ENCODE peak calls at places on chromosomes 1 and 21, in six cellular contexts. U is caudate nucleus; S is central memory CD8-positive, alpha-beta T cell; X is COR-L47; K is breast epithelium; D is stimulated activated naive CD8-positive, alpha-beta T cell treated with anti-CD3 and anti-CD28 coated beads, Interleukin-15, Interleukin-2, amounts not matched to agents 100 U/mL and 50 U/mL, for 24 hours. Z is an unnamed sample.

GRCh38 chr1:27600500-27601175 is 3.3 kb downstream of the AHDC1 start:
- DNase-seq in U (no peak), S (no peak), X (no peak), K (no peak), D (no peak), Z (no peak)

GRCh38 chr1:180920702-180921101 is 8.0 kb downstream of the KIAA1614 start:
- DNase-seq in U (no peak), S (no peak), X (no peak), K (no peak), D (no peak), Z (no peak)

GRCh38 chr1:245213066-245213465 is 58.3 kb downstream of the KIF26B start:
- DNase-seq in U (no peak), S (no peak), X (no peak), K (no peak), D (no peak), Z (no peak)

GRCh38 chr1:50279622-50280320 is 143.5 kb downstream of the DMRTA2 start:
- DNase-seq in U (no peak), S (no peak), X (no peak), K (no peak), D (peak), Z (no peak)

GRCh38 chr1:198601936-198602889 is 36.6 kb upstream of the PTPRC start:
- DNase-seq in U (no peak), S (no peak), X (no peak), K (no peak), D (no peak), Z (no peak)

GRCh38 chr1:22625262-22625925 is 11.0 kb upstream of the C1QA start:
- DNase-seq in U (no peak), S (no peak), X (no peak), K (no peak), D (no peak), Z (no peak)

GRCh38 chr1:61496501-61496900 is 228.4 kb downstream of the TM2D1 start:
- DNase-seq in U (no peak), S (no peak), X (no peak), K (no peak), D (no peak), Z (no peak)

GRCh38 chr1:60564856-60565445 is 491.4 kb upstream of the C1orf87 start:
- DNase-seq in U (no peak), S (no peak), X (no peak), K (no peak), D (no peak), Z (no peak)

GRCh38 chr1:179591592-179592580 is at the start of gene TDRD5:
- DNase-seq in U (no peak), S (no peak), X (peak), K (peak), D (no peak), Z (no peak)

GRCh38 chr1:21539933-21540332 is 30.7 kb downstream of the ALPL start:
- DNase-seq in U (no peak), S (no peak), X (no peak), K (peak), D (peak), Z (no peak)

GRCh38 chr21:29433366-29434059 is 134.8 kb downstream of the BACH1 start:
- DNase-seq in U (no peak), S (no peak), X (no peak), K (no peak), D (no peak), Z (no peak)

GRCh38 chr1:206429421-206429820 is 40.9 kb upstream of the IKBKE start:
- DNase-seq in U (no peak), S (no peak), X (no peak), K (no peak), D (no peak), Z (no peak)

GRCh38 chr21:15018382-15018781 is 46.4 kb downstream of the NRIP1 start:
- DNase-seq in U (no peak), S (no peak), X (no peak), K (no peak), D (no peak), Z (no peak)

GRCh38 chr1:198543670-198544260 is 3.3 kb upstream of the ATP6V1G3 start:
- DNase-seq in U (no peak), S (no peak), X (no peak), K (no peak), D (no peak), Z (no peak)

GRCh38 chr1:156414440-156415064 is 45.5 kb downstream of the RHBG start:
- DNase-seq in U (no peak), S (no peak), X (no peak), K (no peak), D (peak), Z (no peak)

GRCh38 chr1:47444578-47445465 is 7.0 kb downstream of the FOXD2 start:
- DNase-seq in U (no peak), S (no peak), X (no peak), K (no peak), D (peak), Z (no peak)

GRCh38 chr1:14437410-14437913 is 161.0 kb upstream of the KAZN start:
- DNase-seq in U (no peak), S (no peak), X (no peak), K (no peak), D (no peak), Z (no peak)

GRCh38 chr1:33098371-33098770 is 17.4 kb downstream of the AZIN2 start:
- DNase-seq in U (no peak), S (no peak), X (no peak), K (no peak), D (no peak), Z (no peak)

GRCh38 chr21:30351534-30351933 is 3.1 kb upstream of the KRTAP23-1 start:
- DNase-seq in U (no peak), S (no peak), X (no peak), K (no peak), D (no peak), Z (no peak)

GRCh38 chr21:42302794-42303193 is 12.4 kb downstream of the TFF3 start:
- DNase-seq in U (no peak), S (no peak), X (no peak), K (no peak), D (no peak), Z (no peak)

GRCh38 chr21:28212056-28212455 is 780.6 kb downstream of the LTN1 start:
- DNase-seq in U (no peak), S (no peak), X (no peak), K (no peak), D (no peak), Z (no peak)

GRCh38 chr1:25959626-25960025 is 38.2 kb downstream of the PAFAH2 start:
- DNase-seq in U (no peak), S (no peak), X (no peak), K (no peak), D (no peak), Z (no peak)

GRCh38 chr21:43300496-43301423 is 126.2 kb downstream of the SIK1 start:
- DNase-seq in U (no peak), S (no peak), X (no peak), K (no peak), D (no peak), Z (no peak)

GRCh38 chr1:177338376-177338775 is 167.6 kb downstream of the BRINP2 start:
- DNase-seq in U (no peak), S (no peak), X (no peak), K (no peak), D (no peak), Z (no peak)

GRCh38 chr1:1573843-1574720 is 581 bp downstream of the SSU72 start:
- DNase-seq in U (no peak), S (no peak), X (peak), K (no peak), D (peak), Z (peak)

GRCh38 chr1:41773144-41773571 is 145.6 kb downstream of the HIVEP3 start:
- DNase-seq in U (no peak), S (no peak), X (no peak), K (peak), D (no peak), Z (no peak)

GRCh38 chr1:229871078-229871676 is 195.9 kb upstream of the GALNT2 start:
- DNase-seq in U (no peak), S (no peak), X (no peak), K (no peak), D (no peak), Z (no peak)

GRCh38 chr21:44656868-44657267 is 864 bp upstream of the KRTAP12-3 start:
- DNase-seq in U (no peak), S (no peak), X (no peak), K (no peak), D (no peak), Z (no peak)

GRCh38 chr1:41343790-41344679 is 17.2 kb upstream of the FOXO6 start:
- DNase-seq in U (no peak), S (no peak), X (no peak), K (peak), D (no peak), Z (no peak)

GRCh38 chr1:221392453-221392852 is 349.4 kb downstream of the DUSP10 start:
- DNase-seq in U (no peak), S (no peak), X (no peak), K (no peak), D (no peak), Z (no peak)

GRCh38 chr21:35026617-35027557 is 22.2 kb downstream of the RUNX1 start:
- DNase-seq in U (no peak), S (peak), X (no peak), K (no peak), D (peak), Z (peak)

GRCh38 chr1:157040802-157041201 is 4.7 kb downstream of the ARHGEF11 start:
- DNase-seq in U (no peak), S (no peak), X (no peak), K (no peak), D (no peak), Z (no peak)

GRCh38 chr1:223175633-223176032 is 32.6 kb upstream of the TLR5 start:
- DNase-seq in U (no peak), S (no peak), X (no peak), K (no peak), D (no peak), Z (no peak)

GRCh38 chr1:57791497-57791896 is 367.6 kb upstream of the DAB1 start:
- DNase-seq in U (no peak), S (no peak), X (no peak), K (no peak), D (no peak), Z (no peak)

GRCh38 chr1:156645058-156645457 is 3.1 kb downstream of the BCAN start:
- DNase-seq in U (no peak), S (no peak), X (no peak), K (no peak), D (no peak), Z (no peak)

GRCh38 chr1:9909222-9910046 is 635 bp downstream of the CTNNBIP1 start:
- DNase-seq in U (no peak), S (peak), X (peak), K (no peak), D (peak), Z (no peak)

GRCh38 chr1:230167419-230167852 is 100.4 kb downstream of the GALNT2 start:
- DNase-seq in U (no peak), S (peak), X (peak), K (no peak), D (peak), Z (no peak)

Z was measured in activated T-helper 1 cell treated with anti-CD3 and anti-CD28 coated beads, Interleukin-2, amount 50 U/mL, for 16 hours.